ENCODE peak calls at places on chromosomes 12 and 14, in four cellular contexts. T is aorta, L is tibial artery, D is adrenal gland. Q is an unnamed sample. For H3K4me1, the result is how much of the 10 kb centered on the place peaks cover.

GRCh38 chr12:44285321-44285720 is 449.4 kb downstream of the TMEM117 start:
- DNase-seq in T (no peak), L (no peak), D (no peak), Q (no peak)

GRCh38 chr12:6962285-6963015 is 8.0 kb downstream of the PHB2 start:
- DNase-seq in T (no peak), L (no peak), D (peak), Q (peak)

GRCh38 chr12:91732086-91732485 is 413.6 kb downstream of the BTG1 start:
- DNase-seq in T (no peak), L (no peak), D (no peak), Q (no peak)

GRCh38 chr14:37275963-37276362 is 78.2 kb downstream of the MIPOL1 start:
- DNase-seq in T (no peak), L (no peak), D (no peak), Q (no peak)

GRCh38 chr12:95976416-95976832 is 19.7 kb downstream of the HAL start:
- DNase-seq in T (no peak), L (no peak), D (no peak), Q (no peak)

GRCh38 chr12:113413488-113413939 is 8.7 kb upstream of the SDSL start:
- DNase-seq in T (no peak), L (peak), D (peak), Q (peak)

GRCh38 chr12:80400591-80400991 is 43.4 kb upstream of the PTPRQ start:
- DNase-seq in T (peak), L (no peak), D (no peak), Q (no peak)

GRCh38 chr12:89364058-89364457 is 11.8 kb upstream of the DUSP6 start:
- DNase-seq in T (no peak), L (no peak), D (no peak), Q (no peak)

GRCh38 chr14:72887514-72887913 is 6.4 kb downstream of the DPF3 start:
- DNase-seq in T (no peak), L (no peak), D (no peak), Q (no peak)

GRCh38 chr12:51672334-51672733 is 81.3 kb downstream of the SCN8A start:
- DNase-seq in T (no peak), L (no peak), D (no peak), Q (no peak)

GRCh38 chr12:104469523-104469922 is 12.8 kb downstream of the CHST11 start:
- DNase-seq in T (no peak), L (no peak), D (no peak), Q (no peak)

DNA sequence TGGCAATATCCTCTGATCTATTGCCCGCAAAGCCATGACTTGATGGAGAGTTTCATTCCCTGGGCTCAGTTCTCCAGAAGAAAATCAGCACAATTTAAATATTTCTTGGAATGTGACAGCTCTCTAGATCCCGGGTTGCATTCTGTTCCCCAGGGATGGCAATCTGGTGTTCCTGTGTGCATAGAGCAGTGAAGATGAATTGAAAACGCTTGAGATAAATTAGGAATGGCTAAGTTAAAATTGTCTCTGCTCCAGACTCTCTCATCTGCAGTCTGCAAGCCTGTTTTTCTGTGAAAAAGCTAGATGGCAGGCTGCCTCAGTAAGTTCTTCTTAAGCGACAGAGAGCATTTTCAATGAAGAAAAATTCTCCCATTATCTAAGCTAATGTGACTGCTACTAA is 582.5 kb upstream of the MGAT4C start:
- DNase-seq in T (no peak), L (peak), D (no peak), Q (no peak)
- H3K4me1 ChIP-seq in T (under half), L (under half), D (under half), Q (under half)

DNA sequence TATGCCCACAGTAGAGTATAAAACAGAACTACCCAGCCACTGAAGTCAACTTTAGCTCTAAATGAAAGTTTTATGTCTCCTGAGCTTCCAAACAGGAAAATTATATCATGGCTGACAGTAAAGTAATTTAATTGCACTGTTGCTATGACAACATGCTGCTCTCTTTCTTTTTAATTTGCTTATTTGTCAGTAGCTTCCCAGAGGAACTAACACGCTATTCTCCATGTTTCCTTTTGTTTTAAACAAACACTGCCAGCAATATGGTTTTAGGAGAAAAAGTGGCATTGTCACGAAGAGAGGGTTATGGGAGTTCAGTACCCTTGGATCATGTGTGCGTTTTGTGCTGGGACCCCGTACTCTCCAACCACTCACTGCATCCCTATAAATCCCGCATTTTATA is 1.9 kb downstream of the FOXN3 start:
- DNase-seq in T (no peak), L (no peak), D (no peak), Q (no peak)
- H3K4me1 ChIP-seq in T (under half), L (under half), D (under half), Q (under half)

GRCh38 chr12:24945039-24945438 is 3.9 kb downstream of the BCAT1 start:
- DNase-seq in T (no peak), L (no peak), D (no peak), Q (no peak)

GRCh38 chr12:24947541-24948451 is 1.1 kb downstream of the BCAT1 start:
- DNase-seq in T (no peak), L (no peak), D (no peak), Q (no peak)

GRCh38 chr12:24945822-24946221 is 3.1 kb downstream of the BCAT1 start:
- DNase-seq in T (no peak), L (no peak), D (no peak), Q (no peak)

GRCh38 chr12:24944598-24944975 is 4.3 kb downstream of the BCAT1 start:
- DNase-seq in T (no peak), L (no peak), D (no peak), Q (no peak)

GRCh38 chr12:24943947-24944597 is 4.8 kb downstream of the BCAT1 start:
- DNase-seq in T (no peak), L (no peak), D (no peak), Q (no peak)
- H3K4me1 ChIP-seq in T (under half), L (under half), D (under half), Q (under half)

GRCh38 chr12:124917841-124918621 is 3.6 kb upstream of the UBC start:
- DNase-seq in T (peak), L (no peak), D (no peak), Q (no peak)
- H3K4me1 ChIP-seq in T (under half), L (under half), D (half or more), Q (half or more)

DNA sequence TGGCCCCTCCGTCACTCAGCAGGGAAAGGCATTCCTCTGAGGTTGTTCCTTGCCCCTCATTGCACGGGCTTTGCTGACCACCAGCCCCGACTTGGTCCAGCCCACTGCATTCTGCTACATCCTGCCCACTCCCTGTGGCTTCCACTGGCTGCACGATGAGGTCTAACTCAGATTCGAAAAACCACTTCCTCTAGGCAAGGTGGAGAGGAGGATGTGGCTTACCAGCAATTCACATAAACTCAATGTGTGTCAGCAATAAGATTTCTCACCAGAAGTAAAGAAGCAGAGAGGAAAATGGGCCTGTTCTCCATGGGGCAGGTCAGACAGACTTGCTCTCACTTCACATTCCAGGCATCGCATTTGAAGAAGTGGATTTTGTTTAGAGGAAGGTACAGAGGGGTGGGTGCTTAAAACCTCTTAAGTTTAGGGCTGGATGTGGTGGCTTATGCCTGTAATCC is 14.7 kb downstream of the GPR68 start:
- DNase-seq in T (no peak), L (no peak), D (no peak), Q (no peak)
- H3K4me1 ChIP-seq in T (under half), L (under half), D (under half), Q (half or more)

GRCh38 chr14:61527325-61528100 is 167.8 kb upstream of the HIF1A start:
- DNase-seq in T (peak), L (no peak), D (peak), Q (no peak)
- H3K4me1 ChIP-seq in T (under half), L (under half), D (half or more), Q (half or more)